ENCODE peak calls at places on chromosome 3, in five cellular contexts. P is hippocampal formation, N is EH, O is cortex of kidney, V is HEK293T. L is an unnamed sample.

GRCh38 chr3:173553635-173554280 is 156.2 kb downstream of the NLGN1 start:
- DNase-seq in V (peak), P (no peak), O (no peak), N (peak), L (no peak)

GRCh38 chr3:171458056-171458856 is 1.9 kb downstream of the TNIK start:
- DNase-seq in P (no peak), V (no peak), N (no peak), O (no peak), L (no peak)

GRCh38 chr3:155230382-155230781 is 63.1 kb downstream of the STRIT1 start:
- DNase-seq in O (no peak), N (peak), V (no peak), P (no peak), L (no peak)

GRCh38 chr3:188006726-188007393 is 147.1 kb upstream of the LPP start:
- DNase-seq in O (no peak), P (peak), N (no peak), V (no peak), L (no peak)

GRCh38 chr3:184680411-184680990 is 31.4 kb downstream of the MAGEF1 start:
- DNase-seq in N (no peak), O (no peak), P (no peak), V (no peak), L (no peak)

GRCh38 chr3:61986473-61986872 is 386.9 kb downstream of the FEZF2 start:
- DNase-seq in N (no peak), P (no peak), V (no peak), O (no peak), L (no peak)

GRCh38 chr3:194269610-194270145 is 81.5 kb downstream of the CPN2 start:
- DNase-seq in N (peak), O (no peak), P (peak), V (no peak), L (no peak)

GRCh38 chr3:151962371-151962770 is 88.9 kb downstream of the SUCNR1 start:
- DNase-seq in O (no peak), P (no peak), N (peak), V (no peak), L (no peak)

GRCh38 chr3:63976166-63976861 is 47.0 kb downstream of the PSMD6 start:
- DNase-seq in O (no peak), V (no peak), N (peak), P (no peak), L (no peak)

GRCh38 chr3:12187448-12188327 is 29.0 kb upstream of the TIMP4 start:
- DNase-seq in V (no peak), P (peak), N (peak), O (no peak), L (no peak)

GRCh38 chr3:129563332-129563731 is 20.4 kb downstream of the H1-8 start:
- DNase-seq in V (no peak), N (no peak), P (no peak), O (no peak), L (no peak)

GRCh38 chr3:141380987-141381386 is 12.7 kb downstream of the ZBTB38 start:
- DNase-seq in O (no peak), P (no peak), N (no peak), V (no peak), L (no peak)

GRCh38 chr3:48599077-48599501 is 4.0 kb upstream of the COL7A1 start:
- DNase-seq in V (no peak), N (peak), O (no peak), P (no peak), L (no peak)

GRCh38 chr3:65685621-65686020 is 353.1 kb downstream of the MAGI1 start:
- DNase-seq in O (no peak), V (no peak), N (peak), P (no peak), L (no peak)

GRCh38 chr3:157122116-157122515 is 37.8 kb downstream of the CCNL1 start:
- DNase-seq in N (peak), O (no peak), V (no peak), P (no peak), L (no peak)

GRCh38 chr3:9211155-9211950 is 38.1 kb downstream of the SRGAP3 start:
- DNase-seq in N (peak), P (no peak), O (no peak), V (no peak), L (no peak)

GRCh38 chr3:59752925-59753324 is 703.1 kb upstream of the CFAP20DC start:
- DNase-seq in V (no peak), O (no peak), N (no peak), P (no peak), L (no peak)

L was measured in occipital lobe.